ENCODE peak calls at places on chromosomes 12 and 14, in eight cellular contexts. J, H, V, L, I, X, Q and F are unnamed samples.

GRCh38 chr12:46461459-46461858 is 88.9 kb upstream of the SLC38A2 start:
- DNase-seq in J (no peak), H (no peak), V (no peak), L (no peak), I (no peak), X (no peak), Q (no peak), F (no peak)

GRCh38 chr12:12028668-12029402 is 41.9 kb upstream of the BCL2L14 start:
- DNase-seq in J (no peak), H (no peak), V (no peak), L (no peak), I (no peak), X (no peak), Q (no peak), F (no peak)

GRCh38 chr14:103847954-103848719 is 762 bp upstream of the PPP1R13B start:
- DNase-seq in J (no peak), H (no peak), V (no peak), L (no peak), I (no peak), X (no peak), Q (no peak), F (peak; percentile 49)

GRCh38 chr12:830111-830867 is 77.9 kb downstream of the WNK1 start:
- DNase-seq in J (no peak), H (no peak), V (no peak), L (no peak), I (no peak), X (no peak), Q (no peak), F (no peak)

GRCh38 chr14:95683793-95684192 is 2.4 kb upstream of the TCL1B start:
- DNase-seq in J (no peak), H (no peak), V (no peak), L (no peak), I (no peak), X (no peak), Q (no peak), F (no peak)

GRCh38 chr12:3157581-3158328 is 80.6 kb downstream of the TSPAN9 start:
- DNase-seq in J (no peak), H (no peak), V (no peak), L (no peak), I (no peak), X (no peak), Q (no peak), F (no peak)

GRCh38 chr12:113259499-113259953 is 38.3 kb downstream of the TPCN1 start:
- DNase-seq in J (no peak), H (peak; percentile 38), V (peak; percentile 57), L (no peak), I (no peak), X (peak; percentile 27), Q (no peak), F (no peak)

GRCh38 chr12:19739195-19739776 is 300.0 kb downstream of the AEBP2 start:
- DNase-seq in J (peak; percentile 29), H (no peak), V (peak; percentile 67), L (no peak), I (no peak), X (peak; percentile 44), Q (peak; percentile 42), F (peak; percentile 86)

GRCh38 chr12:101027200-101027599 is 182.8 kb downstream of the SLC5A8 start:
- DNase-seq in J (no peak), H (no peak), V (peak; percentile 43), L (no peak), I (no peak), X (no peak), Q (no peak), F (no peak)

GRCh38 chr14:105305350-105305749 is 4.5 kb upstream of the BRF1 start:
- DNase-seq in J (no peak), H (no peak), V (no peak), L (no peak), I (no peak), X (no peak), Q (no peak), F (no peak)

GRCh38 chr12:108253540-108253939 is 85.6 kb downstream of the CMKLR1 start:
- DNase-seq in J (no peak), H (no peak), V (peak; percentile 17), L (no peak), I (no peak), X (no peak), Q (no peak), F (no peak)

GRCh38 chr12:121240484-121241202 is 30.7 kb downstream of the P2RX4 start:
- DNase-seq in J (no peak), H (peak; percentile 69), V (no peak), L (no peak), I (peak; percentile 87), X (peak; percentile 2), Q (no peak), F (no peak)

GRCh38 chr12:114411081-114411836 is 5.3 kb upstream of the TBX5 start:
- DNase-seq in J (no peak), H (no peak), V (no peak), L (no peak), I (no peak), X (no peak), Q (no peak), F (no peak)

GRCh38 chr14:53509227-53509822 is 356.2 kb upstream of the DDHD1 start:
- DNase-seq in J (no peak), H (peak; percentile 38), V (no peak), L (no peak), I (no peak), X (peak; percentile 59), Q (no peak), F (no peak)